ENCODE peak calls at places on chromosomes 1 and 21, in four cellular contexts. I, J, Z and W are unnamed samples. For H3K4me1, the result is how much of the 10 kb centered on the place peaks cover.

GRCh38 chr1:151947140-151947539 is 37.8 kb upstream of the THEM4 start:
- DNase-seq in J (no peak), I (no peak), Z (no peak), W (no peak)

GRCh38 chr1:155305881-155306391 is 2.7 kb upstream of the FDPS start:
- DNase-seq in J (no peak), Z (no peak), I (no peak), W (no peak)

GRCh38 chr1:211099393-211099792 is 34.6 kb downstream of the KCNH1 start:
- DNase-seq in I (no peak), Z (no peak), J (no peak), W (no peak)

GRCh38 chr1:28112388-28113311 is 24.2 kb upstream of the EYA3 start:
- DNase-seq in Z (no peak), I (no peak), J (peak), W (peak)

GRCh38 chr1:207748737-207749528 is 2.9 kb upstream of the CD46 start:
- DNase-seq in J (no peak), I (no peak), Z (no peak), W (peak)

GRCh38 chr1:190852611-190853010 is 374.9 kb upstream of the BRINP3 start:
- DNase-seq in I (no peak), Z (no peak), J (no peak), W (no peak)

GRCh38 chr1:51535006-51535592 is 16.0 kb upstream of the EPS15 start:
- DNase-seq in I (no peak), J (peak), Z (peak), W (peak)

GRCh38 chr1:36913523-36914060 is 120.7 kb downstream of the GRIK3 start:
- DNase-seq in Z (no peak), J (no peak), I (no peak), W (no peak)

GRCh38 chr1:160800142-160800541 is 4.2 kb downstream of the LY9 start:
- DNase-seq in I (no peak), J (no peak), Z (no peak), W (no peak)

GRCh38 chr21:44401386-44402160 is 48.2 kb downstream of the TRPM2 start:
- DNase-seq in I (no peak), J (no peak), Z (no peak), W (no peak)

GRCh38 chr1:201245082-201245481 is 38.2 kb upstream of the PKP1 start:
- DNase-seq in I (no peak), J (no peak), Z (no peak), W (no peak)

GRCh38 chr1:181021811-181022434 is 747 bp downstream of the STX6 start:
- DNase-seq in Z (peak), J (peak), I (peak), W (peak)

GRCh38 chr1:211635602-211636205 is 39.7 kb downstream of the NEK2 start:
- DNase-seq in I (no peak), J (peak), Z (no peak), W (no peak)

GRCh38 chr1:37448185-37448584 is 26.2 kb upstream of the ZC3H12A start:
- DNase-seq in Z (no peak), I (no peak), J (no peak), W (no peak)

GRCh38 chr1:84691139-84691783 is 1.0 kb upstream of the SSX2IP start:
- DNase-seq in Z (no peak), I (no peak), J (no peak), W (no peak)

GRCh38 chr1:168933143-168933840 is 173.2 kb upstream of the ATP1B1 start:
- DNase-seq in I (no peak), Z (no peak), J (no peak), W (no peak)

GRCh38 chr1:7988576-7988975 is 27.1 kb downstream of the PARK7 start:
- DNase-seq in I (no peak), J (no peak), Z (no peak), W (no peak)

GRCh38 chr1:183630748-183631147 is 4.8 kb downstream of the ARPC5 start:
- DNase-seq in Z (no peak), J (peak), I (no peak), W (no peak)

GRCh38 chr1:230680300-230681025 is 33.5 kb downstream of the AGT start:
- DNase-seq in J (no peak), I (no peak), Z (no peak), W (no peak)

GRCh38 chr1:230105245-230105753 is 38.3 kb downstream of the GALNT2 start:
- DNase-seq in J (no peak), Z (no peak), I (no peak), W (no peak)

GRCh38 chr1:218674280-218674773 is 329.2 kb downstream of the TGFB2 start:
- DNase-seq in I (no peak), Z (no peak), J (peak), W (peak)

GRCh38 chr1:186152227-186152944 is 222.7 kb downstream of the TPR start:
- DNase-seq in Z (no peak), J (peak), I (no peak), W (no peak)

DNA sequence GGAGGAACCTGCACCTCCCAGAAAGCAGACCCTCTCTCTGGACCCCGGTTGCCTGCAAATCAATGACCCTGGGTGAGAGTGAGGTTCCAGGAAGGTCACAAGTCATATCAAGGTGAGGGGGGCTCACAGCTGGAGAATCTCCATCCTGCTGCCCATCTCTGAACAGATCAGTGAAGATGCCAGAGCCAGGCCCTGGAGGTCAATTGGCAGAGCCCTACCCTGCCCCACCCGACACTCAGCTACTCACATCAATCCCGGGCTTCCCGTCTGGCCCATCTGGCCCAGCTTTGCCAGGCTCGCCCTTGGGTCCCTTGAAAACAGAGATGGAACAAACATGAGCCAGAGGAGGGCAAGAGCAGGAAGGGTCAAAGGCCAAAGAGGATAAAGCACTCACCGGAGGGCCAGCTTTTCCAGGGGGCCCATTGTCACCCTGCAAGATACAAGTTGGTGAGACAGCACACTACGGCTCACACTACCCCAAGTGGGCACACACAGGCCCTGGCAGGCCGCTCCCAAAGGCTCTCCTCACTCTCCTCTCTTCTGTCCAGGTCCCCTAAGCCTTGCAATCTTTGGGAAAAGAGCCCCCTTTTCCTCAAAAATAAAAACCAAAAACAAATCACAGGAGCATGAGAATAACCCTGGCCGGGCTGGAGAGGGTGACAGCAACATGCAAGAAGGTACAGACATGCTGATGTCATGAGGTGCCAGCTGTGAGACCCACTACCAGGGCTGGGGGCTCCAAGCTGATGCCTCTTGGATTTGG is 2.9 kb downstream of the COL9A2 start:
- DNase-seq in Z (no peak), J (no peak), I (no peak), W (no peak)
- H3K4me1 ChIP-seq in Z (under half), J (under half), I (under half), W (under half)

DNA sequence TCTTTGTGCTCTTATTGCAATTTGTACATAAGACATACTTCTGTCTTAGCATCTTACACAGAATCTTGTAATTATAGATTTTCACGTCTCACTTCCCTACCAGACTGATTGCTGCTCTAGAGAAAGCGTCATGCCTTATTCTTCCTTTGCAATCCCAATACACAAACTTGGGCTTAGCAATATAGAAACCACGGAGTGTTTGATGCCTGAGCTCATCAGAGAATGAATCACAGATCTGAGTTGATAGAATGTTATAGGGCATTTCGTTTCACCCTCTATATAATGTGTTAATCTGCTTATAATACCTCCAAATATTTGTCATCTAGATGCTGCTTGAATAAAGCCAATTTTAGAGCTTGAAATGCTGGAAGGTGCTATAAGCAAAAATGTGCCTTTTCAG is 6.6 kb downstream of the FMO1 start:
- DNase-seq in Z (no peak), J (peak), I (no peak), W (no peak)
- H3K4me1 ChIP-seq in Z (under half), J (under half), I (under half), W (half or more)

DNA sequence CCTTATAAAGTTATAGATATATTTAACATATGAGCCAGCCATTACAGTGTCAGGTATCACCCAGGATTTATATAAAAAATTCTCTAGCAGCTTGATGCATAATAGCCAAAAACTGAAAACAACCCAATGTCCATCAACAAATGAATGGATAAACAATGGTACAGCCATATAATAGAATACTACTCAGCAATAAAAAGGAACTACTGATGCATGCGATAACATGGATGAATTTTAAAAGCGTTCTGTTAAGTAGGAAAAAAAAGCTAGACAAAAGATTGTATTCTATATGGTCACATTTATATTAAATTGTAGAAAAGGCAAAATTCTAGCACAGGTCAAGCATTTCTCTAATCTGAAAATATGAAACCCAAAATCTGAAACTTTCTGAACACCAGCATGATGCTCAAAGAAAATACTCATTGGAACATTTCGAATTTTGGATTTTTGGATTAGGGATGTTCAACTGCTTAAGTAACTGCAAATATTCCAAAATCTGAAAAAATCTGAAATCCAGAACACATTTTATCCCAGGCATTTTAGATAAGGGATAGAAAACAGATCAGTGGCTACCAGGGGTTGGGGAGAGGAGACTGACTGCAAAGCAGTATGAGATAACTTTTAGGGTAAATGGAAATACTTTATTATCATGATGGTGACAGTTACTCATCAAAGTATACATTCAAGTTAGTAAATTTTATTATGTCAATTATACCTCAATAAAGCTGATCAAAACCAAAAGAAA is 22.0 kb downstream of the SLC16A1 start:
- DNase-seq in I (no peak), J (no peak), Z (no peak), W (no peak)
- H3K4me1 ChIP-seq in I (under half), J (under half), Z (under half), W (under half)

GRCh38 chr1:167270230-167270817 is 49.6 kb downstream of the POU2F1 start:
- DNase-seq in I (no peak), Z (no peak), J (no peak), W (no peak)
- H3K4me1 ChIP-seq in I (under half), Z (under half), J (under half), W (under half)

GRCh38 chr1:232578681-232579195 is 51.2 kb downstream of the SIPA1L2 start:
- DNase-seq in Z (no peak), I (no peak), J (no peak), W (peak)
- H3K4me1 ChIP-seq in Z (under half), I (under half), J (under half), W (under half)

DNA sequence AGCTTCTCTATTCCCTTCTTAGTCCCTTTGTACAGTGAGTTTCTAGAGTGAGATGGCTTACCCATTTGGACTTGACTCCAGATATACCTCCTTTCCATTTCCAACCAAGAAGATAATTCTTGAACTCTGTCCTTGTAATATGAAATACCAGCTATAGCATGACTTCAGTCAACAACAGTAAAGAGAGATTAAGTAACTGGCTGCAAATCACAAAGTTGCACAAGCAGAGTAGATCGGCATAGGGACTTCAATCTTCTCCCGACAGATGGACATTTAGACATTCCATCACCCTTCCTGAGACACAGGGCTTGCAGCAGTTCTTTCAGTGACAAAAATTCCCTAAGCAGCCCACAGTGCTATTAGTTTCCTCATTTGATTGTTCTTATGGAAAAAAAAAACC is 44.6 kb downstream of the JAK1 start:
- DNase-seq in I (no peak), Z (no peak), J (peak), W (no peak)
- H3K4me1 ChIP-seq in I (half or more), Z (half or more), J (under half), W (under half)

DNA sequence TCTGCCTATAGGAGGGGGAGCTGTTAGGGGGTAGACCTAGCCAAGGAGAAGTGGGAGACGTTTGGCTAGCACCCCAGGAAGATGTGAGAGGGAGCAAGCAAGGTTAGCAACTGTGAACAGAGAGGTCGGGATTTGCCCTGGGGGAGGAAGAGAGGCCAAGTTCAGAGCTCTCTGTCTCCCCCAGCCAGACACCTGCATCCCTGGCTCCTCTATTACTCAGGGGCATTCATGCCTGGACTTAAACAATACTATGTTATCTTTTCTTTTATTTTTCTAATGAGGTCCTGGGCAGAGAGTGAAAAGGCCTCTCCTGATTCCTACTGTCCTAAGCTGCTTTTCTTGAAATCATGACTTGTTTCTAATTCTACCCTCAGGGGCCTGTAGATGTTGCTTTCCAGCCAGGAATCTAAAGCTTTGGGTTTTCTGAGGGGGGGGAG is 2.4 kb downstream of the BTG2 start:
- DNase-seq in J (no peak), I (no peak), Z (no peak), W (no peak)
- H3K4me1 ChIP-seq in J (under half), I (under half), Z (half or more), W (under half)

GRCh38 chr1:10909697-10910489 is 102.6 kb upstream of the TARDBP start:
- DNase-seq in Z (peak), I (peak), J (no peak), W (peak)
- H3K4me1 ChIP-seq in Z (under half), I (under half), J (under half), W (under half)

GRCh38 chr1:88655685-88656299 is 28.3 kb upstream of the PKN2 start:
- DNase-seq in J (peak), Z (no peak), I (no peak), W (peak)
- H3K4me1 ChIP-seq in J (under half), Z (under half), I (under half), W (under half)